ENCODE peak calls at places on chromosomes 7 and 10, in four cellular contexts. C is aorta, S is A549, B is sigmoid colon. U is an unnamed sample.

GRCh38 chr7:31664890-31665289 is 22.1 kb upstream of the PPP1R17 start:
- DNase-seq in B (no peak), C (no peak), S (no peak), U (no peak)

GRCh38 chr10:16843252-16843870 is 26.1 kb upstream of the RSU1 start:
- DNase-seq in C (no peak), B (no peak), S (peak), U (no peak)

GRCh38 chr7:20269726-20270125 is 52.5 kb upstream of the MACC1 start:
- DNase-seq in C (no peak), B (no peak), S (no peak), U (no peak)

GRCh38 chr10:51705774-51706173 is 6.4 kb upstream of the CSTF2T start:
- DNase-seq in C (no peak), S (no peak), B (no peak), U (no peak)

GRCh38 chr7:102897211-102897621 is 15.6 kb upstream of the LRRC17 start:
- DNase-seq in B (no peak), S (no peak), C (no peak), U (no peak)

GRCh38 chr10:103204353-103205255 is 11.5 kb upstream of the NT5C2 start:
- DNase-seq in B (no peak), S (peak), C (no peak), U (peak)

GRCh38 chr7:84091318-84091717 is 103.3 kb downstream of the SEMA3A start:
- DNase-seq in B (no peak), C (no peak), S (peak), U (no peak)

GRCh38 chr7:50962962-50963374 is 180.3 kb upstream of the GRB10 start:
- DNase-seq in B (peak), S (peak), C (peak), U (no peak)

GRCh38 chr7:103912906-103913610 is 76.4 kb downstream of the RELN start:
- DNase-seq in B (no peak), C (no peak), S (no peak), U (no peak)

GRCh38 chr10:126569513-126570447 is 100.7 kb downstream of the C10orf90 start:
- DNase-seq in C (no peak), B (no peak), S (peak), U (no peak)

GRCh38 chr10:11430421-11431275 is 180.8 kb downstream of the USP6NL start:
- DNase-seq in C (peak), S (no peak), B (no peak), U (no peak)

GRCh38 chr7:149886018-149886416 is 12.2 kb downstream of the ATP6V0E2 start:
- DNase-seq in C (no peak), B (no peak), S (no peak), U (no peak)

GRCh38 chr10:123800821-123801220 is 90.8 kb downstream of the CPXM2 start:
- DNase-seq in C (no peak), S (no peak), B (no peak), U (no peak)

GRCh38 chr10:128028508-128029279 is 97.5 kb downstream of the MKI67 start:
- DNase-seq in C (peak), B (peak), S (no peak), U (no peak)

GRCh38 chr7:113015038-113015645 is 71.5 kb downstream of the GPR85 start:
- DNase-seq in B (no peak), S (peak), C (no peak), U (no peak)

GRCh38 chr10:98920362-98920761 is 315.3 kb downstream of the HPSE2 start:
- DNase-seq in C (no peak), S (no peak), B (no peak), U (no peak)

GRCh38 chr7:123802249-123802648 is 42.7 kb upstream of the HYAL4 start:
- DNase-seq in S (no peak), B (no peak), C (no peak), U (no peak)
- H3K27ac ChIP-seq in S (no peak), B (no peak), C (no peak), U (no peak)

GRCh38 chr7:25319707-25320106 is 91.4 kb upstream of the NPVF start:
- DNase-seq in C (no peak), S (no peak), B (no peak), U (no peak)
- H3K4me3 ChIP-seq in C (no peak), S (no peak), B (no peak), U (no peak)

DNA sequence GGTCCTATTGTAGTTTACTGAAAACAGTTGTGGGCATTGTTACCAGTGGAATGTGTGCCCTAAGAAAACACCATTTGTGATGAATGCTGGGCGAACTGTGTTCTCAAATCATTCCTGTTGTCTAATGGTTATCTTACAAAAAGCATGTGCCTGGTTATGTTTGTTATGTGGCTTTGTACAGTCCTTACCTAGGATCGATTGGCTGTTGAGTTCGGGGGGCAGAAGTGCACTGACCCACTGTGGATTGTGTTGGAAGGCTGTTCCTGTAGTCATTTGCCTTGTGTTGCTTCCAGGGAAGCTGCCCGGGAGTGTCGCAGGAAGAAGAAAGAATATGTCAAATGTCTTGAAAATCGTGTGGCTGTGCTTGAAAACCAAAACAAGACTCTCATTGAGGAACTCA is 84.3 kb downstream of the CREM start:
- DNase-seq in C (no peak), B (no peak), S (no peak), U (no peak)
- H3K27ac ChIP-seq in C (no peak), B (no peak), S (no peak), U (peak)

DNA sequence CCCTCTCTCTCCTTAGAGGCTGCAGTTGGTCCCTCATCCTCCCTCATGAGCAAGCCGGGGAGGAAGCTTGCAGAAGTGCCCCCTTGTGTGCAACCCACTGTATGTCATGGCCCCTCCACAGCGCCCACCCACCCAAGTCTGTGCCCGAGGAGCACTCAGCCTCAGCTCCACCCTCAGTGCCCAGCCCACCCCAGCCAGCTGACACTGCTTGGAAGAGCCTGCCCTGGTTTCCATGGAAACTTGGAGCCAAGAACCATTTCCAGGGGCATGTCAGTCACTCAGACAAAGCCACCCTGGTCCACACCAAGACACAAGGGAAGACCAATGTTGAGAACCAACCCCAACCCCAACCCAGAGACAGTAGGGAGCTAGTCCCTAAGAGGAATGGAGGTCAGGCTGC is 79.5 kb downstream of the PAX2 start:
- DNase-seq in B (peak), S (no peak), C (no peak), U (no peak)
- H3K4me3 ChIP-seq in B (no peak), S (no peak), C (no peak), U (no peak)

GRCh38 chr7:11193131-11193867 is 219.6 kb downstream of the PHF14 start:
- DNase-seq in S (no peak), B (no peak), C (no peak), U (no peak)
- H3K27ac ChIP-seq in S (no peak), B (no peak), C (no peak), U (no peak)

DNA sequence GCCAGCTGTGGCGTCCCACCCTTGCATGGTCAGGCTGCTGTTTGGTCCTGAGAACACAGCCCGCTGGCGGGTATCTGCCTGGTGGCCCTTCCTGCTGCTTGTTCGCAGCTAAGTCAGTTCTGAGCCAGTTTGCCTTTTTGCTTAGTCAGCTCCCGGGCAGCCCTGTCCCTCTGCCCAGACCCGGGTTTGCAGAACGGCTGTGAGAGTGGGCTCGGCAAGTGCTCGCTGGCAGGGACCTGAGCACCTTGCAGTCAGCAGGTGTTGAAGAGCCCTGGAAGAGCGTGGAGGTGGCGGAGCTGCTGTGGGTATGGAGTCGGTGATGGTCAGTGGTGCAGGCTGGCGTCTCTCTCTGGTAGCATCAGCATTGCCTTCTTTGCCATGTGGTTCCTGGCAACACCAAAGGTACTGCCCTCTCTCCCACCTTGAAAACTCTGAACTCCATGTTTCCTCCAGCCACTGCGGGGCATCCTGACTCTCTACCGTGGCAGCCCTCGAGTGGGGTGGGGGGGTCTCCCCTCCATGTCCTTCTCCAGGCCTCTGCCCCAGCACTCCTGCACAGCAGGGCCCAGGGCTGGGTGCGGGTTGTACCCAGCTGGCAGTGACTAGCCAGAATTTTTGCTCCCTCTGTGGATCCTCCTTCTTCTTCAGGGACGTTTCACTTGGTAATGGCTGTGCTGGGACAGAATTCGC is 4.6 kb downstream of the INPP5A start:
- DNase-seq in S (no peak), C (peak), B (peak), U (no peak)
- H3K4me3 ChIP-seq in S (no peak), C (no peak), B (no peak), U (no peak)

U was measured in dorsolateral prefrontal cortex.